ENCODE peak calls at places on chromosomes 1 and 21, in eight cellular contexts. W is IMR-90, F is H9, M is upper lobe of right lung, T is left lung, E is cardiac muscle cell, D is kidney, N is K562. V is an unnamed sample. For H3K4me1 and H3K9me3, the result is how much of the 10 kb centered on the place peaks cover.

GRCh38 chr1:153585009-153585408 is 19.4 kb upstream of the S100A2 start:
- DNase-seq in W (no peak), F (no peak), M (no peak), T (no peak), E (no peak), D (no peak), N (no peak), V (no peak)

GRCh38 chr1:202501281-202501680 is 152.8 kb downstream of the PPP1R12B start:
- DNase-seq in W (peak), F (no peak), M (no peak), T (no peak), E (no peak), D (no peak), N (no peak), V (peak)

GRCh38 chr1:222618001-222618879 is at the start of gene MIA3:
- DNase-seq in W (peak), F (peak), M (peak), T (peak), E (peak), D (peak), N (peak), V (peak)

GRCh38 chr1:176111835-176112234 is 95.3 kb downstream of the COP1 start:
- DNase-seq in W (peak), F (no peak), M (no peak), T (no peak), E (no peak), D (no peak), N (no peak), V (no peak)

GRCh38 chr1:5745776-5746610 is 246.2 kb downstream of the NPHP4 start:
- DNase-seq in W (peak), F (peak), M (peak), T (peak), E (peak), D (peak), N (peak), V (peak)

GRCh38 chr1:88302843-88303486 is 381.1 kb upstream of the PKN2 start:
- DNase-seq in W (peak), F (no peak), M (no peak), T (no peak), E (peak), D (no peak), N (no peak), V (peak)

GRCh38 chr1:116814935-116815334 is 60.7 kb downstream of the CD2 start:
- DNase-seq in W (no peak), F (no peak), M (no peak), T (no peak), E (no peak), D (no peak), N (no peak), V (no peak)

GRCh38 chr21:41497008-41497407 is 10.9 kb downstream of the TMPRSS2 start:
- DNase-seq in W (no peak), F (no peak), M (no peak), T (no peak), E (no peak), D (no peak), N (no peak), V (no peak)

GRCh38 chr1:153922076-153922837 is 515 bp downstream of the GATAD2B start:
- DNase-seq in W (no peak), F (no peak), M (no peak), T (no peak), E (no peak), D (peak), N (peak), V (peak)

GRCh38 chr1:42752284-42752683 is 12.2 kb upstream of the CLDN19 start:
- DNase-seq in W (no peak), F (no peak), M (no peak), T (no peak), E (no peak), D (no peak), N (no peak), V (no peak)

GRCh38 chr1:229579101-229579651 is 20.7 kb upstream of the ABCB10 start:
- DNase-seq in W (peak), F (no peak), M (no peak), T (no peak), E (no peak), D (no peak), N (no peak), V (peak)

DNA sequence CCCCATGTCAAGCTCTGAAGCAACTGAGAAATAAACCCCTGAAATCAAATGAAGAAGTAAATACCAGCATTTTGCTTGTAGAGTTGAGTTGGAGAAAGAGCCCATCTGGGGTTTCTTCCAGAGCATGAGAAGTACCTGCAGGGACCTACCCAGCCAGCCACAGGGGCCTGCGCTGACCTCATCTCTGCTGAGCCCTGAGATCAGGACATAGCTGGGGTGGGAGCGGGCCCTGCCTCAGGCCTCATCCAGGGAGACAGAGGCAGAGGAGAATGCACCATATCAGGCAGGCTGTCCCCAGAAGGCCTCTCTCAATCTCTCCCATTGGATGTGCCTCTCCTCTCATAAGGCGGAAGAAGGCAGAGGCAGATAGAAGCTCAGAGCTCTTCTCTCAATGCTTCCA is 27.6 kb downstream of the RUNX1 start:
- DNase-seq in W (no peak), F (no peak), M (no peak), T (no peak), E (no peak), D (no peak), N (no peak), V (no peak)
- H3K4me1 ChIP-seq in W (under half), F (under half), M (under half), T (under half), E (under half), D (under half), N (under half), V (under half)

GRCh38 chr1:1419812-1420653 is 1.0 kb downstream of the ANKRD65 start:
- DNase-seq in W (no peak), F (peak), M (peak), T (peak), E (no peak), D (peak), N (no peak), V (no peak)
- TF ChIP-seq CTCF in W (no peak), F (no peak), M (no peak), T (no peak), E (no peak), D (peak), N (no peak), V (no peak)

GRCh38 chr1:19765623-19766022 is 34.1 kb downstream of the TMCO4 start:
- DNase-seq in W (peak), F (no peak), M (no peak), T (no peak), E (no peak), D (no peak), N (no peak), V (no peak)
- H3K9me3 ChIP-seq in W (under half), F (under half), M (under half), T (under half), E (under half), D (under half), N (under half), V (under half)

DNA sequence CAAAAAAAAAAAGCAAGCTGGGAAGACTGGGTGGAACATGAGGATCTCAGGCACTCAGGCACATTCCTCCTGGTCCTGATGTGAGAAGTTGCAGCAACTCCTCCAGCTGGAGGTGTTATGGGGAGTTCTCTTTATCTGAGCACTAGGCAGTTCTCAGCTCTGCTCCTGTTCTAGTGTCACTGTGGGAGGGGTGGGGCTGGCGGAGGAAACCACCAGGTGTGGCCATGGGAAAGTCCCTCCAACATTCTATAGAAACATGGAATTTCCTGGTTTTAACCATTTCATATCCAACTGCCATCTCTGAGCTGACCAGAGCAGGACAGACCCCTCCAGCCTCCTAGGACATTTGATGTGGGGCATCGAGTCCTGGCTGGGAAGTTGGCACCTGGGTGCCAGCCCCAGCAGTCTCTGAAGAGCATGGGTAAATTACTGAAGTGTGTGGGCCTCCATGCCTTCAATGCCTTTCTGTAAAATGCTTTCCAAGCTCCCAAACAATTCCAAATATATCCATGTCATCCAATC is 804 bp upstream of the IKBKE start:
- DNase-seq in W (no peak), F (no peak), M (no peak), T (no peak), E (no peak), D (no peak), N (no peak), V (no peak)
- H3K4me1 ChIP-seq in W (under half), F (under half), M (under half), T (half or more), E (under half), D (under half), N (under half), V (under half)

GRCh38 chr1:10942542-10942912 is 69.9 kb upstream of the TARDBP start:
- DNase-seq in W (no peak), F (no peak), M (no peak), T (peak), E (no peak), D (no peak), N (no peak), V (no peak)
- TF ChIP-seq CTCF in W (no peak), F (no peak), M (no peak), T (no peak), E (no peak), D (no peak), N (no peak), V (no peak)

DNA sequence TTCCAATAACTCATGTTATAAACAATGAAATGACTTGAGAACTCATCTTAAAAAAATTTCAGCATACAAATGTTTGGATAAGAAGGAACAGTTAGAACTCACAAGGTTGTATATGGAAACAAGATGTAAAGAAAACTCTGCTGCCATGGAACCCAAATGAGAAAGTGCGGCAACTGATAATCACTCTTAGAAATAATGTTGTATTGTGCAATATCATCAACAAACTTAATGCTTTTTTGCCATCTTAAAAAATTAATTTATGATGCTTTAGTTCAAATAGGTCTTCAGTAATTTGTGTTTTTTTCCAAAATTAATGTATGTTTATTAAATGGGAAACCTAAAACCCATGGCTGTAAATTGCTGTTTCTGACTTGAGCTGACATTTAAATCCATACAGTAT is 461.0 kb upstream of the NCAM2 start:
- DNase-seq in W (no peak), F (no peak), M (no peak), T (no peak), E (no peak), D (no peak), N (no peak), V (no peak)
- H3K9me3 ChIP-seq in W (under half), F (under half), M (under half), T (under half), E (under half), D (under half), N (under half), V (under half)

DNA sequence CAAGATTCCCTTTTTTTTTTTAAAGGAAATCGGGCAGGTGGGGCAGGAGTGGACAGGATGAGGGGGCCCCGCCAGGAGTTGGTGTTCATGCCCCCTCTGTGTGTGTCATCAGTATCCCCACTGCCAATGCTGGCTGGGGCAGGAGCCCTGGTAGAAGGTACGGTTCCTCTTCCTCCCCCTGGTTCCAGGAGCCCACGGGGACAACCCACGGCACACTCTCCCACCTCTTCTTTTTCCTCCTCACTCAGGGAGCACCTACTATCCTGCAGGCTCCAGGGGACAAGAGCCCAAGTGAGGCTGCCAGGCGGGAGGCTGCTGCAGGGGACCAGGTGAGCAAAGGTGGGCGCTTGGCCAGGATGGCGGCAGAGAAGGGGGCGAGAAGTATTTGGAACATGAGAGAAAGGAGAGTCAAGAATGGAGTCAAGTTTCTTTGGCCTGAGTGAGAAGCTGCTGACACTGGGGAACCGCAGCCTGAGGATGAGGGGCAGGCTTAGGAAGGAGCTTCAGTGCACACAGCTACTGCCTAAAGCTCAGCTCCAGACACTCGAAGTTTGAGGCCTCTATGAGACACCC is 26.5 kb downstream of the ECE1 start:
- DNase-seq in W (no peak), F (no peak), M (no peak), T (no peak), E (no peak), D (no peak), N (no peak), V (no peak)
- H3K4me1 ChIP-seq in W (under half), F (under half), M (under half), T (half or more), E (under half), D (under half), N (under half), V (under half)

GRCh38 chr1:235168375-235168774 is 7.3 kb upstream of the RBM34 start:
- DNase-seq in W (no peak), F (no peak), M (no peak), T (no peak), E (no peak), D (no peak), N (no peak), V (no peak)
- TF ChIP-seq CTCF in W (no peak), F (no peak), M (no peak), T (no peak), E (no peak), D (no peak), N (no peak), V (no peak)